ENCODE peak calls at places on chromosomes 11 and 22, in five cellular contexts. E is mesendoderm, V is PC-3, U is SJSA1, L is pancreas. G is an unnamed sample. For H3K27me3 and H3K4me1, the result is how much of the 10 kb centered on the place peaks cover.

GRCh38 chr11:25992254-25992653 is 339.7 kb upstream of the ANO3 start:
- DNase-seq in E (no peak), V (no peak), U (no peak), L (no peak), G (no peak)

GRCh38 chr11:70108250-70108649 is 30.1 kb downstream of the ANO1 start:
- DNase-seq in E (no peak), V (no peak), U (no peak), L (no peak), G (no peak)

GRCh38 chr11:120564573-120565301 is 53.2 kb downstream of the GRIK4 start:
- DNase-seq in E (peak), V (no peak), U (no peak), L (no peak), G (peak)

GRCh38 chr11:19253817-19254216 is 13.1 kb upstream of the E2F8 start:
- DNase-seq in E (peak), V (no peak), U (no peak), L (no peak), G (no peak)

GRCh38 chr11:36056160-36056751 is 112.4 kb downstream of the LDLRAD3 start:
- DNase-seq in E (peak), V (peak), U (no peak), L (no peak), G (no peak)

GRCh38 chr11:2886191-2886894 is 768 bp upstream of the CDKN1C start:
- DNase-seq in E (peak), V (no peak), U (no peak), L (peak), G (peak)

GRCh38 chr22:27752771-27753170 is 48.8 kb downstream of the MN1 start:
- DNase-seq in E (no peak), V (peak), U (no peak), L (no peak), G (peak)

GRCh38 chr11:128346808-128347207 is 240.6 kb downstream of the ETS1 start:
- DNase-seq in E (no peak), V (peak), U (no peak), L (no peak), G (no peak)

GRCh38 chr11:91248199-91248807 is 976.3 kb upstream of the FAT3 start:
- DNase-seq in E (peak), V (peak), U (no peak), L (no peak), G (no peak)

GRCh38 chr22:26568207-26568706 is 21.7 kb downstream of the TPST2 start:
- DNase-seq in E (peak), V (peak), U (no peak), L (no peak), G (no peak)

GRCh38 chr11:112174789-112175595 is at the start of gene BCO2:
- DNase-seq in E (peak), V (peak), U (peak), L (peak), G (peak)

GRCh38 chr11:107683807-107684206 is 28.0 kb downstream of the SLN start:
- DNase-seq in E (peak), V (peak), U (no peak), L (no peak), G (no peak)

GRCh38 chr22:49020314-49020713 is 807.4 kb downstream of the BRD1 start:
- DNase-seq in E (no peak), V (no peak), U (no peak), L (no peak), G (no peak)

GRCh38 chr11:18392434-18393321 is 1.7 kb upstream of the LDHA start:
- DNase-seq in E (no peak), V (no peak), U (no peak), L (no peak), G (no peak)

GRCh38 chr11:94632356-94632755 is 65.2 kb downstream of the PIWIL4 start:
- DNase-seq in E (no peak), V (no peak), U (no peak), L (no peak), G (no peak)

GRCh38 chr11:115279831-115280761 is 224.1 kb downstream of the CADM1 start:
- DNase-seq in E (no peak), V (no peak), U (peak), L (no peak), G (no peak)

GRCh38 chr11:64400096-64400495 is 41.1 kb downstream of the RPS6KA4 start:
- DNase-seq in E (no peak), V (peak), U (no peak), L (no peak), G (no peak)

GRCh38 chr11:101129203-101129943 is at the start of gene PGR:
- DNase-seq in E (peak), V (no peak), U (no peak), L (peak), G (peak)

GRCh38 chr11:127003260-127003981 is 2.9 kb upstream of the KIRREL3 start:
- DNase-seq in E (peak), V (no peak), U (peak), L (peak), G (no peak)

GRCh38 chr11:14179126-14179820 is 179.7 kb downstream of the RRAS2 start:
- DNase-seq in E (no peak), V (no peak), U (peak), L (no peak), G (no peak)

GRCh38 chr11:126359431-126360048 is 4.1 kb downstream of the ST3GAL4 start:
- DNase-seq in E (no peak), V (no peak), U (peak), L (no peak), G (peak)

GRCh38 chr11:64031001-64031400 is 4.7 kb upstream of the FLRT1 start:
- DNase-seq in E (no peak), V (no peak), U (no peak), L (peak), G (no peak)

GRCh38 chr11:10594407-10594806 is 25.9 kb upstream of the LYVE1 start:
- DNase-seq in E (no peak), V (peak), U (no peak), L (no peak), G (no peak)

GRCh38 chr11:18853086-18853720 is 61.6 kb upstream of the PTPN5 start:
- DNase-seq in E (peak), V (peak), U (no peak), L (no peak), G (no peak)

GRCh38 chr11:68071281-68072048 is 32.6 kb downstream of the TCIRG1 start:
- DNase-seq in E (no peak), V (no peak), U (no peak), L (no peak), G (no peak)

GRCh38 chr11:10770626-10771254 is 19.7 kb downstream of the CTR9 start:
- DNase-seq in E (peak), V (peak), U (peak), L (no peak), G (peak)

GRCh38 chr11:134472188-134472455 is 60.1 kb upstream of the B3GAT1 start:
- DNase-seq in E (no peak), V (no peak), U (no peak), L (no peak), G (no peak)

DNA sequence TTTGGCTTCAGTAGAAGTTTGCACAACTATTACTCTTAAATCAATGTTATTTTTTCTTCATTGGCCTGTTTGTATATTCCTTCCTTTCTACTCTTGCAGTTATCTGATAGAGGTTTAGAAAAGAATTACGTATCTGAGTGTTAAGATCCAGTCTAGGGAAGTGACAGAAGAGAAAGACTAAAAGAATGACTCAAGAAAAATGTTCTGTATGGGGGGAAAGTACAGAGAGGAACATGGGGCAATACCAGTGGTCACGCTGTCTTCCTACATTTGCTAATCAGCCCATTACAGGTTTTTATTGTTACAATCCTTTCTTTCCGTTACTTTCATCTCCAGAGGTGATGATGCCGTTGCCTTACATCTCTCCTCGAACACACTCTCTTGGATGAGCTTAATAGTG is 5.8 kb upstream of the OR10D3 start:
- DNase-seq in E (no peak), V (no peak), U (no peak), L (no peak), G (no peak)
- H3K27ac ChIP-seq in E (no peak), V (no peak), U (no peak), L (no peak), G (no peak)

DNA sequence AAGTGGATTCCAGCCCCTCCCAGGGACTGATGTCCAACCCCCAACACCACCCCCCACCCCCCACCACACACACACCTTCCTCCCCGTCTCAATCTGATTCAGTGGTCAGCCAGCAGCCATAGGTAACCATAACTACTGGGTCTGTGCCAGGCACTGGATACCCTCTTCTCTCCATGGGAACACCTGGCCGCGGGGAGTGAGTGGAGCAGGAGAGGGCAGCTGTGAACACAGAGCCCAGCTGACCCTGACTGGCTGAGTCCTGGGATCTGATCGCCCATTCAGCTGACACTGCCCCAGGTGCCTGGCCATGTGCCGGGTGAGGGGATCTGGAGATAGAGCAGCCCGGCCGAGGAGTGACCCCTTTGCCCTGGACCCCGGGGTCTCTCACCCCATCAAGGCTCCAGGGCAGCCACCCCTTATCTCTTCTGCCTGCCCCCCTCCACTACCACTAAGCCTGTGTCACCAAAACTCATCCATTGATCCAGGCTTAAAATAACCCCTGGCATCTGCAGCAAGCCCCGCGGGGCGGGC is 2.6 kb upstream of the SHISA8 start:
- DNase-seq in E (no peak), V (no peak), U (no peak), L (peak), G (no peak)
- H3K27me3 ChIP-seq in E (under half), V (under half), U (under half), L (under half), G (under half)

GRCh38 chr22:23183107-23183698 is 2.9 kb downstream of the BCR start:
- DNase-seq in E (peak), V (peak), U (no peak), L (no peak), G (no peak)
- H3K4me1 ChIP-seq in E (under half), V (under half), U (half or more), L (under half), G (half or more)

GRCh38 chr22:29074276-29074625 is 1.4 kb downstream of the KREMEN1 start:
- DNase-seq in E (no peak), V (no peak), U (no peak), L (peak), G (no peak)

GRCh38 chr22:29071261-29072045 is 1.4 kb upstream of the KREMEN1 start:
- DNase-seq in E (peak), V (peak), U (no peak), L (peak), G (peak)

GRCh38 chr22:29073618-29074275 is 912 bp downstream of the KREMEN1 start:
- DNase-seq in E (peak), V (no peak), U (no peak), L (peak), G (peak)

GRCh38 chr22:29072193-29072978 is 449 bp upstream of the KREMEN1 start:
- DNase-seq in E (peak), V (peak), U (peak), L (peak), G (peak)

DNA sequence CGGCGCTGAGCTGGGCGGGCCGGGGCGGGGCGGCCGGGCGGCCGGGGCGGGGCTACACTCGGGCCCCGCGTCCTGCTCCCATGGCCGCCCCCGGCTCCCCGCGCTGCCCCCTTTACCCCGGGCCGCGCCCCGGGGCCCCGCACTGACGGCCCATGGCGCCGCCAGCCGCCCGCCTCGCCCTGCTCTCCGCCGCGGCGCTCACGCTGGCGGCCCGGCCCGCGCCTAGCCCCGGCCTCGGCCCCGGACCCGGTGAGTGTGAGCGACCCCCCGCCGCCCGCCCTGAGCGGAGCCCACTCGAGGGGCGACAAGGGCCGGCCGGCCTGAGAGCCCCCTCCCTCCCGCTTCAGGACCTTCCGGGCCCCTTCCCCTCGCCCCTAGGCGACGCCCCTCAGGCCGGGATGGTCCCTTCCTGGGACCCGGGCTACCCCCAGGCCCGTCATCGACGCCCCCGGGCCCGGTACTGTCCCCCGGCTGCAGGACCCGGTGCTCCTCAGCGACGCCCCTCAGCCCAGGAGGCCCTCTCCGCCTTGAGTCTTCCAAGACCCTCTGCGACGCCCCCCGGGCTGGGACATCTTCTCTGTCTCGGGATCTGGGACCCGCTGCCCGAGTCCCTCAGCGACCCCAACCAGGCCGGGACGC is at the start of gene KREMEN1:
- DNase-seq in E (no peak), V (no peak), U (no peak), L (no peak), G (peak)
- H3K27ac ChIP-seq in E (no peak), V (no peak), U (peak), L (no peak), G (peak)

GRCh38 chr11:93117578-93117964 is 80.2 kb downstream of the SLC36A4 start:
- DNase-seq in E (peak), V (no peak), U (no peak), L (no peak), G (no peak)
- H3K27me3 ChIP-seq in E (under half), V (under half), U (under half), L (under half), G (under half)

DNA sequence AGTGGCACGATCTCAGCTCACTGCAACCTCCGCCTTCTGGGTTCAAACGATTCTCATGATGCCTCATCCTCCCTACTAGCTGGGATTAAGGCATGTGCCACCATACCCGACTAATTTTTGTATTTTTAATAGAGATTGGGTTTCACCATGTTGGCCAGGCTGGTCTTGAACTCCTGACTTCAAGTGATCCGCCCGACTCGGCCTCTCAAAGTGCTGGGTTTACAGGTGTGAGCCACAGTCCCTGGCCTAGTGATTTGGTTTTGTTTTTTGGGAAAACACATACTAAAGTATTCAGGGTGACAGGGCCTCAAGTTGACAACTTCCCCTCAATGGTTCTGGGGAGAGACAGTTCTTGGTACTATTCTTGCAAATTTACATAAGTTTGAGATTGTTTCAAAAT is 22.1 kb downstream of the TNRC6B start:
- DNase-seq in E (no peak), V (no peak), U (no peak), L (no peak), G (no peak)
- H3K4me1 ChIP-seq in E (under half), V (under half), U (half or more), L (under half), G (half or more)

GRCh38 chr11:73176145-73176891 is 34.2 kb upstream of the FCHSD2 start:
- DNase-seq in E (no peak), V (no peak), U (no peak), L (no peak), G (no peak)

GRCh38 chr11:73178092-73178539 is 36.0 kb upstream of the FCHSD2 start:
- DNase-seq in E (peak), V (peak), U (peak), L (peak), G (peak)

GRCh38 chr11:73177380-73178091 is 35.4 kb upstream of the FCHSD2 start:
- DNase-seq in E (no peak), V (peak), U (no peak), L (peak), G (peak)

GRCh38 chr11:73175551-73176144 is 33.5 kb upstream of the FCHSD2 start:
- DNase-seq in E (no peak), V (no peak), U (no peak), L (no peak), G (peak)

DNA sequence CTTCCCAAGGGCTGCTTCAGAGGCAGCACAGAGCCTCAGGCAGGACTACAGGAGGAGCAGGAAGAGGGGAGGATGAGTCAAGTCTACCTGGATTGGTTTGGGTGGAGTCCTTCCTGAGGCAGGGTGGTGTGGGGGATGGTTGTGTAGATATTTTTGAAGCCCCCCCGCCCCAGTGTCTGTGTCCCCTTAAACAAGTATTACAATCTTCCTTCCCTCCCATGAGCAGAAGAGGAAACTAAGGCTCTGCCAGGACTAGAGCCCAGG is 34.7 kb upstream of the FCHSD2 start:
- DNase-seq in E (no peak), V (peak), U (no peak), L (no peak), G (no peak)
- H3K27ac ChIP-seq in E (no peak), V (peak), U (no peak), L (no peak), G (peak)

GRCh38 chr11:122877732-122878131 is 4.8 kb upstream of the JHY start:
- DNase-seq in E (no peak), V (no peak), U (no peak), L (no peak), G (no peak)
- H3K27me3 ChIP-seq in E (under half), V (under half), U (under half), L (under half), G (under half)

GRCh38 chr11:65417702-65418430 is 4.7 kb upstream of the NEAT1 start:
- DNase-seq in E (peak), V (peak), U (no peak), L (peak), G (peak)
- H3K4me1 ChIP-seq in E (under half), V (half or more), U (half or more), L (under half), G (half or more)

GRCh38 chr11:130148927-130149326 is 10.7 kb upstream of the ST14 start:
- DNase-seq in E (no peak), V (no peak), U (no peak), L (no peak), G (no peak)
- H3K27ac ChIP-seq in E (no peak), V (no peak), U (no peak), L (no peak), G (no peak)

G was measured in heart right ventricle.